ENCODE peak calls at places on chromosomes 11 and 22, in ten cellular contexts. F is activated naive CD4-positive, alpha-beta T cell; S is GOT3; Q is GM12865; R is activated CD8-positive, alpha-beta memory T cell treated with anti-CD3 and anti-CD28 coated beads for 4 hours; A is HEK293T; O is HTR-8/SVneo; Y is Daoy; P is WTC11; D is nucleus accumbens. X is an unnamed sample.

GRCh38 chr11:43681543-43681942 is 1.0 kb downstream of the HSD17B12 start:
- DNase-seq in D (no peak), Y (peak), A (peak), P (no peak), F (no peak), S (no peak), O (no peak), Q (no peak), R (no peak), X (no peak)

GRCh38 chr22:29470159-29470855 is 9.7 kb upstream of the NEFH start:
- DNase-seq in O (peak), D (no peak), P (peak), Y (peak), Q (peak), F (peak), A (peak), S (no peak), R (no peak), X (peak)

GRCh38 chr11:115659061-115659963 is 155.1 kb upstream of the CADM1 start:
- DNase-seq in Q (peak), A (peak), S (no peak), R (no peak), F (no peak), P (peak), D (no peak), Y (peak), O (peak), X (no peak)

GRCh38 chr11:122167100-122167499 is 51.1 kb upstream of the BLID start:
- DNase-seq in S (no peak), A (no peak), O (no peak), Y (peak), F (no peak), Q (no peak), R (no peak), P (no peak), D (no peak), X (no peak)

GRCh38 chr11:121497176-121497995 is 44.6 kb upstream of the SORL1-AS1 start:
- DNase-seq in A (no peak), S (no peak), R (no peak), P (no peak), Y (no peak), F (no peak), Q (no peak), O (no peak), D (no peak), X (no peak)

GRCh38 chr11:31921066-31921465 is 109.9 kb upstream of the PAX6 start:
- DNase-seq in O (peak), F (no peak), Y (peak), S (no peak), A (no peak), D (no peak), Q (no peak), R (no peak), P (no peak), X (no peak)

GRCh38 chr22:25403284-25403606 is 161.2 kb upstream of the GRK3 start:
- DNase-seq in S (no peak), O (no peak), A (no peak), P (no peak), R (no peak), Y (peak), F (no peak), D (no peak), Q (no peak), X (no peak)

GRCh38 chr11:38315151-38315550 is 1717.1 kb upstream of the RAG2 start:
- DNase-seq in S (no peak), Y (no peak), F (no peak), R (no peak), D (no peak), Q (no peak), A (no peak), P (no peak), O (no peak), X (no peak)

GRCh38 chr11:78216571-78217287 is 28.0 kb downstream of the USP35 start:
- DNase-seq in D (no peak), A (no peak), R (no peak), Q (no peak), Y (no peak), O (no peak), F (no peak), S (no peak), P (no peak), X (no peak)

GRCh38 chr11:17275376-17276235 is 933 bp upstream of the NUCB2 start:
- DNase-seq in F (no peak), S (no peak), R (no peak), Y (no peak), Q (no peak), D (no peak), P (no peak), A (no peak), O (no peak), X (no peak)

GRCh38 chr11:120352405-120352804 is 16.2 kb downstream of the ARHGEF12 start:
- DNase-seq in S (no peak), F (no peak), O (no peak), Y (no peak), D (no peak), R (no peak), P (no peak), Q (no peak), A (no peak), X (no peak)

GRCh38 chr22:35910013-35910860 is 118.4 kb downstream of the RBFOX2 start:
- DNase-seq in O (no peak), A (no peak), F (no peak), Q (no peak), R (no peak), S (no peak), Y (peak), D (no peak), P (no peak), X (no peak)

GRCh38 chr22:17190702-17191101 is 28.5 kb downstream of the ADA2 start:
- DNase-seq in O (no peak), R (no peak), P (no peak), Q (no peak), Y (no peak), A (no peak), F (no peak), S (no peak), D (no peak), X (no peak)